ENCODE peak calls at places on chromosomes 3 and 15, in five cellular contexts. Z is HCT116; H is lower lobe of right lung; R is esophagus mucosa; N is activated naive CD8-positive, alpha-beta T cell treated with anti-CD3 and anti-CD28 coated beads, Interleukin-2, amount 50 U/mL, for 24 hours. A is an unnamed sample.

GRCh38 chr3:56753206-56753605 is 48.5 kb downstream of the ARHGEF3 start:
- ATAC-seq in Z (no peak), H (peak), R (no peak), N (peak), A (peak)

GRCh38 chr15:54045397-54045796 is 67.2 kb downstream of the UNC13C start:
- ATAC-seq in R (no peak), Z (no peak), H (no peak), N (no peak), A (no peak)

GRCh38 chr3:148861277-148861869 is 3.7 kb upstream of the CPA3 start:
- ATAC-seq in N (peak), R (no peak), Z (peak), H (peak), A (peak)

GRCh38 chr3:23488618-23489017 is 285.5 kb downstream of the UBE2E2 start:
- ATAC-seq in R (no peak), Z (no peak), N (no peak), H (peak), A (no peak)

GRCh38 chr3:52153389-52154096 is 680 bp downstream of the POC1A start:
- ATAC-seq in Z (peak), N (no peak), R (peak), H (peak), A (peak)

GRCh38 chr15:69141833-69142232 is 18.6 kb upstream of the GLCE start:
- ATAC-seq in H (no peak), R (no peak), Z (no peak), N (no peak), A (no peak)

GRCh38 chr3:106276755-106277612 is 408.2 kb upstream of the CBLB start:
- ATAC-seq in R (no peak), N (peak), H (no peak), Z (no peak), A (peak)

GRCh38 chr3:123623346-123623880 is 38.6 kb upstream of the HACD2 start:
- ATAC-seq in N (no peak), R (peak), Z (no peak), H (no peak), A (no peak)

GRCh38 chr3:185470323-185470722 is 28.5 kb downstream of the TMEM41A start:
- ATAC-seq in N (no peak), Z (no peak), R (no peak), H (no peak), A (no peak)

GRCh38 chr3:72872183-72872582 is 15.7 kb upstream of the GXYLT2 start:
- ATAC-seq in N (no peak), Z (no peak), R (no peak), H (no peak), A (no peak)

GRCh38 chr3:14411166-14411526 is 8.7 kb downstream of the SLC6A6 start:
- ATAC-seq in R (no peak), N (no peak), H (peak), Z (no peak), A (no peak)

GRCh38 chr15:41981373-41982132 is 9.2 kb upstream of the EHD4 start:
- ATAC-seq in R (peak), H (no peak), N (no peak), Z (no peak), A (peak)

GRCh38 chr3:10553586-10554235 is 48.3 kb upstream of the ATP2B2 start:
- ATAC-seq in R (no peak), H (no peak), N (no peak), Z (no peak), A (no peak)

GRCh38 chr3:44981220-44981619 is 5.2 kb downstream of the EXOSC7 start:
- ATAC-seq in N (peak), H (peak), R (no peak), Z (no peak), A (peak)

GRCh38 chr15:85036716-85037115 is 55.1 kb downstream of the PDE8A start:
- ATAC-seq in Z (no peak), H (peak), R (no peak), N (no peak), A (no peak)

GRCh38 chr3:134381836-134382442 is 7.7 kb upstream of the AMOTL2 start:
- ATAC-seq in Z (peak), N (no peak), H (peak), R (peak), A (no peak)

GRCh38 chr3:182829761-182830405 is 36.6 kb downstream of the ATP11B start:
- ATAC-seq in R (no peak), Z (peak), H (no peak), N (no peak), A (no peak)

GRCh38 chr3:51557993-51558392 is 19.5 kb downstream of the RAD54L2 start:
- ATAC-seq in R (no peak), Z (no peak), H (no peak), N (no peak), A (no peak)

GRCh38 chr3:14428087-14429067 is 26.0 kb downstream of the SLC6A6 start:
- ATAC-seq in H (no peak), R (no peak), N (peak), Z (no peak), A (peak)

GRCh38 chr3:195033531-195034091 is 237.3 kb downstream of the XXYLT1 start:
- ATAC-seq in R (peak), N (no peak), H (peak), Z (peak), A (no peak)

GRCh38 chr3:143314291-143315093 is 194.9 kb downstream of the CHST2 start:
- ATAC-seq in H (no peak), Z (no peak), N (no peak), R (no peak), A (no peak)

GRCh38 chr3:12300137-12300536 is 11.3 kb downstream of the PPARG start:
- ATAC-seq in R (peak), Z (peak), H (no peak), N (no peak), A (no peak)

GRCh38 chr15:62994975-62995730 is 47.4 kb upstream of the TPM1 start:
- ATAC-seq in N (no peak), R (no peak), Z (no peak), H (no peak), A (no peak)

GRCh38 chr3:88452228-88452627 is 302.5 kb downstream of the C3orf38 start:
- ATAC-seq in R (no peak), H (no peak), N (no peak), Z (no peak), A (no peak)

GRCh38 chr3:177013681-177014280 is 183.5 kb downstream of the TBL1XR1 start:
- ATAC-seq in N (no peak), Z (no peak), H (no peak), R (no peak), A (no peak)

GRCh38 chr3:13273604-13274105 is 146.5 kb downstream of the NUP210 start:
- ATAC-seq in R (peak), N (no peak), Z (no peak), H (no peak), A (no peak)

GRCh38 chr15:65212097-65212496 is 824 bp upstream of the CILP start:
- ATAC-seq in R (no peak), N (peak), H (peak), Z (peak), A (peak)

GRCh38 chr3:72593881-72594397 is 254.3 kb downstream of the SHQ1 start:
- ATAC-seq in N (no peak), Z (no peak), R (no peak), H (peak), A (no peak)

GRCh38 chr15:97504031-97504430 is 456.5 kb upstream of the ARRDC4 start:
- ATAC-seq in N (no peak), Z (no peak), H (no peak), R (peak), A (no peak)

GRCh38 chr15:55526559-55527036 is 18.6 kb upstream of the DNAAF4 start:
- ATAC-seq in R (peak), N (peak), Z (peak), H (peak), A (peak)

GRCh38 chr3:31247850-31248618 is 284.7 kb upstream of the STT3B start:
- ATAC-seq in Z (peak), H (peak), N (peak), R (no peak), A (peak)

GRCh38 chr15:42921049-42921731 is 612 bp upstream of the TTBK2 start:
- ATAC-seq in R (peak), H (peak), N (no peak), Z (no peak), A (peak)